ENCODE peak calls at places on chromosome 6, in nine cellular contexts. One of them, this sample, is unnamed.

GRCh38 chr6:81606965-81607381 is 145.5 kb downstream of the TENT5A start:
- DNase-seq in cardiac fibroblast: peak
- DNase-seq in OCI-LY7: no peak
- DNase-seq in H9: no peak
- DNase-seq in nephron progenitor cell: no peak
- DNase-seq in cardiac muscle cell: no peak
- DNase-seq in WTC11: no peak
- DNase-seq in fibroblast of pulmonary artery: peak
- DNase-seq in Peyer's patch: no peak
- DNase-seq in this sample: no peak

GRCh38 chr6:136323431-136324112 is 33.9 kb upstream of the BCLAF1 start:
- DNase-seq in fibroblast of pulmonary artery: peak
- DNase-seq in Peyer's patch: no peak
- DNase-seq in cardiac muscle cell: no peak
- DNase-seq in H9: no peak
- DNase-seq in nephron progenitor cell: no peak
- DNase-seq in WTC11: no peak
- DNase-seq in OCI-LY7: no peak
- DNase-seq in cardiac fibroblast: peak
- DNase-seq in this sample: no peak

GRCh38 chr6:69090132-69090531 is 455.1 kb downstream of the ADGRB3 start:
- DNase-seq in nephron progenitor cell: no peak
- DNase-seq in fibroblast of pulmonary artery: peak
- DNase-seq in OCI-LY7: no peak
- DNase-seq in H9: no peak
- DNase-seq in Peyer's patch: no peak
- DNase-seq in WTC11: no peak
- DNase-seq in cardiac muscle cell: no peak
- DNase-seq in cardiac fibroblast: peak
- DNase-seq in this sample: no peak

GRCh38 chr6:26105842-26106241 is 18.6 kb downstream of the HFE start:
- DNase-seq in cardiac fibroblast: no peak
- DNase-seq in OCI-LY7: no peak
- DNase-seq in cardiac muscle cell: no peak
- DNase-seq in fibroblast of pulmonary artery: no peak
- DNase-seq in WTC11: no peak
- DNase-seq in Peyer's patch: no peak
- DNase-seq in nephron progenitor cell: no peak
- DNase-seq in H9: no peak
- DNase-seq in this sample: no peak

GRCh38 chr6:130997061-130997753 is 65.8 kb downstream of the EPB41L2 start:
- DNase-seq in Peyer's patch: no peak
- DNase-seq in cardiac muscle cell: peak
- DNase-seq in H9: no peak
- DNase-seq in OCI-LY7: no peak
- DNase-seq in WTC11: no peak
- DNase-seq in nephron progenitor cell: no peak
- DNase-seq in fibroblast of pulmonary artery: peak
- DNase-seq in cardiac fibroblast: peak
- DNase-seq in this sample: no peak

GRCh38 chr6:121944361-121944760 is 455.1 kb upstream of the HSF2 start:
- DNase-seq in cardiac fibroblast: peak
- DNase-seq in fibroblast of pulmonary artery: no peak
- DNase-seq in WTC11: no peak
- DNase-seq in cardiac muscle cell: no peak
- DNase-seq in H9: no peak
- DNase-seq in nephron progenitor cell: no peak
- DNase-seq in OCI-LY7: no peak
- DNase-seq in Peyer's patch: no peak
- DNase-seq in this sample: no peak

GRCh38 chr6:141562181-141562800 is 570.4 kb upstream of the GJE1 start:
- DNase-seq in OCI-LY7: no peak
- DNase-seq in cardiac fibroblast: no peak
- DNase-seq in WTC11: peak
- DNase-seq in H9: peak
- DNase-seq in Peyer's patch: peak
- DNase-seq in cardiac muscle cell: peak
- DNase-seq in nephron progenitor cell: peak
- DNase-seq in fibroblast of pulmonary artery: no peak
- DNase-seq in this sample: peak

GRCh38 chr6:81774542-81774941 is 22.1 kb upstream of the TENT5A start:
- DNase-seq in H9: no peak
- DNase-seq in nephron progenitor cell: no peak
- DNase-seq in cardiac muscle cell: no peak
- DNase-seq in WTC11: no peak
- DNase-seq in cardiac fibroblast: no peak
- DNase-seq in fibroblast of pulmonary artery: no peak
- DNase-seq in Peyer's patch: no peak
- DNase-seq in OCI-LY7: no peak
- DNase-seq in this sample: no peak

GRCh38 chr6:169864148-169865030 is 113.0 kb downstream of the ERMARD start:
- DNase-seq in OCI-LY7: peak
- DNase-seq in fibroblast of pulmonary artery: no peak
- DNase-seq in cardiac muscle cell: no peak
- DNase-seq in WTC11: no peak
- DNase-seq in Peyer's patch: peak
- DNase-seq in cardiac fibroblast: no peak
- DNase-seq in nephron progenitor cell: no peak
- DNase-seq in H9: no peak
- DNase-seq in this sample: no peak

GRCh38 chr6:87756858-87757257 is 54.8 kb upstream of the AKIRIN2 start:
- DNase-seq in Peyer's patch: peak
- DNase-seq in WTC11: no peak
- DNase-seq in OCI-LY7: peak
- DNase-seq in cardiac muscle cell: no peak
- DNase-seq in H9: no peak
- DNase-seq in cardiac fibroblast: peak
- DNase-seq in nephron progenitor cell: no peak
- DNase-seq in fibroblast of pulmonary artery: peak
- DNase-seq in this sample: no peak

DNA sequence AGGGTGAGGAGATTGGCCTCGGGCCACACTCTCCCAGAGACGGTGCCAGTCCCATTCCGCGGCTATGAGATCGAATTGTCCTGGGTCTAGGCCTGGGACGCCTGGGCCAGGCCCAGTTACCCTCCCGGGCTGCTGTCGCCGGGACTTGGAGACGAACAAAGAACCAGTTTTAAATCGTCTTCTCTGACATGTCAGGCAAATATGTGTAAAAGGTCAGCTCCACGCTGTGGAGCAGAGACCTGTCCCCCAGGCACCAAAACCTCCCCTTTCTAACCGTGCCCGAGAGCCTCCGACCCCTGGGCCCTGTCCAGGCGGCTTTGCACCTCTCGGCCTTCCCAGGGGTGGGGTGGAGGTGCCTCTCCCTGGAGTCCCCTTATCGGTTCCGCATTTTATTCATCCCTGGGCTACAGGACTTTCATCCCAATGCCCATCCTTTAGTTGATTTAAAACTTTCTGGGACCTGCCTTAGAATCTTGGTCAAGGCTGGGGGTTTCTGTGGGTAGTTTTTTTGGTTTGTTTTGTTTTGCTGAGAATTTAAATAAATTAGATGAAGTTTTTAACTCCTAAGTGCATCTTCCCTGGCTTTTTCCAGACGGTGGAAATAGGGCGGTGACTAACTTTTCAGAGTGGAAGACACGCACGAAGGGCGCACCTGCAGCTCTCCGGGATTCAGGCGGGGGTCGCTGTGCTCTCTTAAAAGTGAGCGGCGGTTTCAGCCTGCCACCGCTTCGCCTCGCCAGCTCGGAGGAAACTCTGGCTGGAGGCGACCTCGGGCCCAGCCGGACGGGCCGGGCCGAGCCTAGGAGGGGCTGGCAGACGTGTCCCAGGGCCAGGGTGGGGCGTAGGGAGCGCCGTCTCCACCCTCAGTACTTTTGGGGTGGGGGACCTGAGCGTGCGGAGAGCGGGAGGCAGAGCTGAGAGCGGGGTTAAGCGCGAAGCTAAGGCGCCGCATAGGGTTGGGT is 6.0 kb upstream of the TFAP2A start:
- DNase-seq in H9: peak
- DNase-seq in WTC11: peak
- DNase-seq in cardiac fibroblast: no peak
- DNase-seq in fibroblast of pulmonary artery: no peak
- DNase-seq in Peyer's patch: no peak
- DNase-seq in cardiac muscle cell: peak
- DNase-seq in nephron progenitor cell: peak
- DNase-seq in OCI-LY7: no peak
- DNase-seq in this sample: no peak
- TF ChIP-seq CTCF in H9: peak
- TF ChIP-seq CTCF in WTC11: no peak
- TF ChIP-seq CTCF in cardiac fibroblast: no peak
- TF ChIP-seq CTCF in fibroblast of pulmonary artery: no peak
- TF ChIP-seq CTCF in Peyer's patch: no peak
- TF ChIP-seq CTCF in cardiac muscle cell: no peak
- TF ChIP-seq CTCF in nephron progenitor cell: peak
- TF ChIP-seq CTCF in OCI-LY7: no peak
- TF ChIP-seq CTCF in this sample: peak

GRCh38 chr6:40326689-40327404 is 260.3 kb downstream of the LRFN2 start:
- DNase-seq in cardiac fibroblast: no peak
- DNase-seq in Peyer's patch: no peak
- DNase-seq in fibroblast of pulmonary artery: no peak
- DNase-seq in cardiac muscle cell: no peak
- DNase-seq in WTC11: no peak
- DNase-seq in OCI-LY7: peak
- DNase-seq in nephron progenitor cell: no peak
- DNase-seq in H9: no peak
- DNase-seq in this sample: no peak

GRCh38 chr6:40325791-40326190 is 261.4 kb downstream of the LRFN2 start:
- DNase-seq in fibroblast of pulmonary artery: no peak
- DNase-seq in cardiac muscle cell: no peak
- DNase-seq in OCI-LY7: peak
- DNase-seq in cardiac fibroblast: no peak
- DNase-seq in Peyer's patch: no peak
- DNase-seq in WTC11: no peak
- DNase-seq in nephron progenitor cell: no peak
- DNase-seq in H9: no peak
- DNase-seq in this sample: no peak

GRCh38 chr6:40330301-40330721 is 256.9 kb downstream of the LRFN2 start:
- DNase-seq in OCI-LY7: no peak
- DNase-seq in fibroblast of pulmonary artery: no peak
- DNase-seq in cardiac muscle cell: no peak
- DNase-seq in H9: peak
- DNase-seq in WTC11: peak
- DNase-seq in cardiac fibroblast: no peak
- DNase-seq in Peyer's patch: no peak
- DNase-seq in nephron progenitor cell: no peak
- DNase-seq in this sample: no peak

GRCh38 chr6:40328988-40329545 is 258.1 kb downstream of the LRFN2 start:
- DNase-seq in OCI-LY7: no peak
- DNase-seq in fibroblast of pulmonary artery: no peak
- DNase-seq in WTC11: peak
- DNase-seq in cardiac muscle cell: no peak
- DNase-seq in cardiac fibroblast: no peak
- DNase-seq in H9: peak
- DNase-seq in Peyer's patch: no peak
- DNase-seq in nephron progenitor cell: no peak
- DNase-seq in this sample: no peak

DNA sequence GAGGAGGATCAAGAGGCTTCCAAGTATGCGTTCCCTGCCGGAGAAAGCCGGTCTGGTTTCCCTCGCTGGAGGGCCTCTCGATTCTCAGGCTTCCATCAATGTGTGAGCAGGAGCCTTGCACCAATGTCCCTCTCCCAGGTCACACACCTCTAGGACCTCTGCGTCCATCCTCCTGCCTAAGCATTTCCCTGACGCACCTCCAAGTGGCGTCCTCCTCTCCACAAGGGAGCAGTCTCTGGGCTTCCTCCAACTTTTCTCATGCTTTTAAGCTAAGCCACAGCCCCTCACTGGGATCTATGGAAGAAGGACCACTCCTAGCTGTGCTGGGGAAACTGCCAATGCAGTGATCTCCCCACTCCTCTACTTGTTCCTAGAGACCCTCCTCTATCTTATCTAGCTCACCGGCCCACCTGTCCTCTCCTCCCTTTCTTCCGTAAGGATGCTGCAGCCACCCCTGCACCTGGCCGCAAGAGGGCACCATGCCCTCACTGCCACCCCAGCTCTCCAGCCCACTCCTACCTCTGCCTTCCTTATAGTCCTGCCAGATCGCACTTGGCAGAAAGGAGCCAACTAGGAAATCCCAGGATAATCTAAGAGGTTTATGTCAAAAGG is 258.7 kb downstream of the LRFN2 start:
- DNase-seq in fibroblast of pulmonary artery: no peak
- DNase-seq in H9: peak
- DNase-seq in OCI-LY7: peak
- DNase-seq in nephron progenitor cell: peak
- DNase-seq in Peyer's patch: peak
- DNase-seq in cardiac fibroblast: no peak
- DNase-seq in WTC11: peak
- DNase-seq in cardiac muscle cell: peak
- DNase-seq in this sample: no peak
- TF ChIP-seq CTCF in fibroblast of pulmonary artery: peak
- TF ChIP-seq CTCF in H9: peak
- TF ChIP-seq CTCF in OCI-LY7: peak
- TF ChIP-seq CTCF in nephron progenitor cell: peak
- TF ChIP-seq CTCF in Peyer's patch: peak
- TF ChIP-seq CTCF in cardiac fibroblast: no peak
- TF ChIP-seq CTCF in WTC11: peak
- TF ChIP-seq CTCF in cardiac muscle cell: peak
- TF ChIP-seq CTCF in this sample: peak

GRCh38 chr6:157162756-157163433 is 160.4 kb downstream of the TMEM242 start:
- DNase-seq in Peyer's patch: no peak
- DNase-seq in cardiac fibroblast: no peak
- DNase-seq in fibroblast of pulmonary artery: no peak
- DNase-seq in H9: no peak
- DNase-seq in cardiac muscle cell: no peak
- DNase-seq in OCI-LY7: no peak
- DNase-seq in nephron progenitor cell: no peak
- DNase-seq in WTC11: no peak
- DNase-seq in this sample: peak
- TF ChIP-seq CTCF in Peyer's patch: no peak
- TF ChIP-seq CTCF in cardiac fibroblast: no peak
- TF ChIP-seq CTCF in fibroblast of pulmonary artery: no peak
- TF ChIP-seq CTCF in H9: no peak
- TF ChIP-seq CTCF in cardiac muscle cell: no peak
- TF ChIP-seq CTCF in OCI-LY7: no peak
- TF ChIP-seq CTCF in nephron progenitor cell: no peak
- TF ChIP-seq CTCF in WTC11: no peak
- TF ChIP-seq CTCF in this sample: no peak

DNA sequence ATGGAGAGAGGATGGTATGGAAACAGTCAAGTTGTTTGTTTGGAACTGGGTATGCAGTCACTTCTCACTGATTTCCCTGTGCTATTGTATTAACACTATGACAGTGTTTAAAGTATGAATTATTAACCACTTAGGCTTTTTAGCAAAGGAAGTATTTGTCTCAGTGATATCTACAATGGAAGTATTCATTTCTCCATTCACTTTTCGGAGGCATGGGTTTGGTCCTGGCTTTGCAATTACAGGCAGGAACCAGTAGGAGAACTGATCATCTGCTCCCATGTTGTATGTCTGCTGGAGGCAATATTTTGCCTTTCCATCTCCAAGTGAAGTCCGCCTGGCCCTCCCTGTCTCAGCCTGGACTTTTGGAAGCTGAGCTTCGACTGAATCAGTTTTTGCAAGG is 30.6 kb upstream of the EXOC2 start:
- DNase-seq in cardiac muscle cell: no peak
- DNase-seq in cardiac fibroblast: no peak
- DNase-seq in nephron progenitor cell: no peak
- DNase-seq in Peyer's patch: no peak
- DNase-seq in OCI-LY7: no peak
- DNase-seq in H9: no peak
- DNase-seq in WTC11: no peak
- DNase-seq in fibroblast of pulmonary artery: no peak
- DNase-seq in this sample: no peak
- TF ChIP-seq CTCF in cardiac muscle cell: peak
- TF ChIP-seq CTCF in cardiac fibroblast: peak
- TF ChIP-seq CTCF in nephron progenitor cell: no peak
- TF ChIP-seq CTCF in Peyer's patch: no peak
- TF ChIP-seq CTCF in OCI-LY7: peak
- TF ChIP-seq CTCF in H9: peak
- TF ChIP-seq CTCF in WTC11: no peak
- TF ChIP-seq CTCF in fibroblast of pulmonary artery: peak
- TF ChIP-seq CTCF in this sample: peak